ENCODE peak calls at places on chromosomes 12 and 14, in seven cellular contexts. L, C, N, R, K, X and B are unnamed samples.

GRCh38 chr12:68792952-68793351 is 15.0 kb upstream of the MDM2 start:
- DNase-seq in L (no peak), C (no peak), N (peak; percentile 50), R (no peak), K (peak; percentile 36), X (no peak), B (no peak)

GRCh38 chr14:80615831-80616230 is 325.7 kb downstream of the CEP128 start:
- DNase-seq in L (no peak), C (no peak), N (no peak), R (no peak), K (no peak), X (no peak), B (no peak)

GRCh38 chr12:116931665-116932064 is 20.9 kb downstream of the FBXW8 start:
- DNase-seq in L (no peak), C (no peak), N (no peak), R (no peak), K (no peak), X (no peak), B (no peak)

GRCh38 chr12:25558566-25558965 is 5.5 kb upstream of the LMNTD1 start:
- DNase-seq in L (no peak), C (no peak), N (no peak), R (no peak), K (no peak), X (no peak), B (no peak)

GRCh38 chr12:111636209-111636928 is 37.3 kb upstream of the ATXN2 start:
- DNase-seq in L (peak; percentile 28), C (peak; percentile 36), N (no peak), R (no peak), K (peak; percentile 75), X (peak; percentile 81), B (peak; percentile 63)

GRCh38 chr12:40634431-40635131 is 57.7 kb upstream of the CNTN1 start:
- DNase-seq in L (no peak), C (no peak), N (no peak), R (no peak), K (no peak), X (no peak), B (no peak)

GRCh38 chr14:34693228-34693939 is 21.0 kb downstream of the CFL2 start:
- DNase-seq in L (peak; percentile 51), C (peak; percentile 52), N (peak; percentile 32), R (peak; percentile 55), K (peak; percentile 94), X (peak; percentile 77), B (peak; percentile 57)

GRCh38 chr14:68910540-68910939 is 68.6 kb downstream of the ACTN1 start:
- DNase-seq in L (no peak), C (no peak), N (no peak), R (no peak), K (no peak), X (no peak), B (no peak)

GRCh38 chr12:6928703-6929407 is 1.1 kb downstream of the ATN1 start:
- DNase-seq in L (no peak), C (no peak), N (no peak), R (peak; percentile 35), K (no peak), X (no peak), B (no peak)

GRCh38 chr12:57611116-57611809 is at the start of gene ARHGEF25:
- DNase-seq in L (peak; percentile 53), C (peak; percentile 41), N (peak; percentile 35), R (peak; percentile 85), K (peak; percentile 81), X (peak; percentile 95), B (peak; percentile 48)

GRCh38 chr14:68951051-68951797 is 27.9 kb downstream of the ACTN1 start:
- DNase-seq in L (peak; percentile 81), C (peak; percentile 85), N (peak; percentile 100), R (no peak), K (no peak), X (peak; percentile 95), B (peak; percentile 67)

GRCh38 chr14:77064535-77065178 is 33.4 kb upstream of the CIPC start:
- DNase-seq in L (no peak), C (no peak), N (no peak), R (no peak), K (no peak), X (no peak), B (no peak)

GRCh38 chr12:55818140-55818728 is 393 bp downstream of the ORMDL2 start:
- DNase-seq in L (no peak), C (no peak), N (no peak), R (no peak), K (no peak), X (peak; percentile 17), B (no peak)

GRCh38 chr12:75556306-75556899 is 45.0 kb upstream of the KRR1 start:
- DNase-seq in L (no peak), C (no peak), N (peak; percentile 49), R (no peak), K (no peak), X (no peak), B (no peak)

GRCh38 chr12:108129017-108129812 is at the start of gene WSCD2:
- DNase-seq in L (peak; percentile 40), C (no peak), N (peak; percentile 30), R (peak; percentile 58), K (peak; percentile 92), X (peak; percentile 86), B (peak; percentile 59)

GRCh38 chr14:76337619-76338545 is 38.1 kb upstream of the ESRRB start:
- DNase-seq in L (no peak), C (no peak), N (peak; percentile 30), R (no peak), K (no peak), X (peak; percentile 55), B (no peak)

GRCh38 chr14:93825235-93825553 is 36.9 kb upstream of the PRIMA1 start:
- DNase-seq in L (no peak), C (no peak), N (no peak), R (no peak), K (no peak), X (no peak), B (no peak)

GRCh38 chr12:95882080-95882479 is 23.3 kb downstream of the SNRPF start:
- DNase-seq in L (no peak), C (no peak), N (no peak), R (no peak), K (no peak), X (no peak), B (no peak)

GRCh38 chr14:99725774-99726537 is 41.9 kb downstream of the CYP46A1 start:
- DNase-seq in L (no peak), C (no peak), N (no peak), R (no peak), K (peak; percentile 29), X (peak; percentile 53), B (no peak)

GRCh38 chr14:105313381-105314286 is 914 bp upstream of the PACS2 start:
- DNase-seq in L (peak; percentile 43), C (no peak), N (no peak), R (no peak), K (peak; percentile 55), X (peak; percentile 86), B (peak; percentile 49)

GRCh38 chr12:112836736-112837628 is 45.4 kb downstream of the RPH3A start:
- DNase-seq in L (no peak), C (no peak), N (peak; percentile 17), R (no peak), K (no peak), X (no peak), B (no peak)

GRCh38 chr14:65723348-65723747 is 310.8 kb downstream of the FUT8 start:
- DNase-seq in L (no peak), C (no peak), N (no peak), R (no peak), K (no peak), X (no peak), B (no peak)

GRCh38 chr12:29148065-29148957 is 767 bp upstream of the FAR2 start:
- DNase-seq in L (no peak), C (peak; percentile 31), N (peak; percentile 55), R (no peak), K (no peak), X (no peak), B (no peak)

GRCh38 chr12:124683725-124684124 is 116.3 kb upstream of the NCOR2 start:
- DNase-seq in L (no peak), C (no peak), N (no peak), R (no peak), K (no peak), X (no peak), B (no peak)
- H3K4me1 ChIP-seq in L (peaks cover 91% of the 10 kb centered on the region), C (peaks cover 19% of the 10 kb centered on the region), N (peaks cover 69% of the 10 kb centered on the region), R (no peaks in the 10 kb centered on the region), K (no peaks in the 10 kb centered on the region), X (no peaks in the 10 kb centered on the region), B (no peaks in the 10 kb centered on the region)

GRCh38 chr14:100819453-100819828 is 6.5 kb upstream of the MEG3 start:
- DNase-seq in L (no peak), C (no peak), N (no peak), R (no peak), K (no peak), X (no peak), B (no peak)
- H3K4me1 ChIP-seq in L (no peaks in the 10 kb centered on the region), C (no peaks in the 10 kb centered on the region), N (no peaks in the 10 kb centered on the region), R (no peaks in the 10 kb centered on the region), K (no peaks in the 10 kb centered on the region), X (no peaks in the 10 kb centered on the region), B (peaks cover 11% of the 10 kb centered on the region)

DNA sequence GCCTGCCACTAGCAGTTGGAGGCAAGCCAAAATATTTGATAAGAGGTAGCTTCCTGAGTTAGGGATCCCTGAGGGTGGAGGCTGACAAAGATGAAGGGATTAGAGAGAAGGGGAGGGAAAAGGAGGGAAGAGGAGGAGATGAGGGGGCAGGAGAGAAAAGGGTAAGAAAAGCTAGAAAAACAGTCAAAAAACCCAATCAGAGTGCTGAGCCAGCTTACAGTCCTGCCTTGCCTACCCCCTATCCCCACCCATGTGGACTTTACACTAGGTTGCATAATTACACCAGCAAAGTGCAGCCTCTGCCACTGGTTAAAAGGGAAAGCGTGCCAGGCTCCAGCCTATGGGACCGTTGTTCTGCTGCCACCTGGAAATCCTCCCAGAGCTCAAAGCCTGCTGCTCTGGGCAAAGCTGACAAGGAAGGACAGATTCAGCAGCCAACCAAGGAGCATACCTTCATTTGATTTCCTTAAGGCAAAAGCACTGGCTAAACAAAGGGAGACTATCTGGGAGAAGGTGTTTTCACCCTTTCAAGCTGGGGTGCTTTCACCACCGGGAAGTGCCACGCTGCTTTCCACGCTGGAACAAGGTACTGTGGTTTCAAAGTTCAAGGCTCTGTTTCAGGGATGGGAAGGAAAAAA is 3.9 kb upstream of the NUMB start:
- DNase-seq in L (peak; percentile 92), C (peak; percentile 74), N (no peak), R (peak; percentile 92), K (no peak), X (no peak), B (peak; percentile 87)
- H3K4me1 ChIP-seq in L (peaks cover 83% of the 10 kb centered on the region), C (peaks cover 14% of the 10 kb centered on the region), N (peaks cover 42% of the 10 kb centered on the region), R (peaks cover 30% of the 10 kb centered on the region), K (no peaks in the 10 kb centered on the region), X (peaks cover 8% of the 10 kb centered on the region), B (no peaks in the 10 kb centered on the region)

GRCh38 chr14:61218765-61219164 is 62.4 kb downstream of the TMEM30B start:
- DNase-seq in L (no peak), C (no peak), N (no peak), R (no peak), K (no peak), X (no peak), B (no peak)

GRCh38 chr14:61219256-61219655 is 61.9 kb downstream of the TMEM30B start:
- DNase-seq in L (no peak), C (no peak), N (peak; percentile 59), R (no peak), K (no peak), X (no peak), B (no peak)

GRCh38 chr14:61215222-61216010 is 65.7 kb downstream of the TMEM30B start:
- DNase-seq in L (no peak), C (no peak), N (no peak), R (no peak), K (no peak), X (no peak), B (no peak)

GRCh38 chr14:61218157-61218556 is 63.0 kb downstream of the TMEM30B start:
- DNase-seq in L (no peak), C (no peak), N (peak; percentile 87), R (no peak), K (no peak), X (no peak), B (no peak)

GRCh38 chr14:61217516-61217915 is 63.6 kb downstream of the TMEM30B start:
- DNase-seq in L (no peak), C (no peak), N (no peak), R (no peak), K (no peak), X (no peak), B (no peak)
- H3K4me1 ChIP-seq in L (peaks cover 9% of the 10 kb centered on the region), C (no peaks in the 10 kb centered on the region), N (peaks cover 46% of the 10 kb centered on the region), R (no peaks in the 10 kb centered on the region), K (no peaks in the 10 kb centered on the region), X (no peaks in the 10 kb centered on the region), B (no peaks in the 10 kb centered on the region)